ENCODE peak calls at places on chromosomes 3 and 15, in six cellular contexts. O, Z, E, N, B and P are unnamed samples.

GRCh38 chr15:67082007-67082536 is 16.7 kb downstream of the SMAD3 start:
- DNase-seq in O (no peak), Z (no peak), E (no peak), N (no peak), B (no peak), P (no peak)

GRCh38 chr3:177597325-177598109 is 400.2 kb upstream of the TBL1XR1 start:
- DNase-seq in O (peak; percentile 86), Z (no peak), E (peak; percentile 94), N (no peak), B (no peak), P (peak; percentile 94)

GRCh38 chr3:141202682-141203081 is 28.9 kb upstream of the PXYLP1 start:
- DNase-seq in O (no peak), Z (no peak), E (no peak), N (no peak), B (no peak), P (no peak)

GRCh38 chr3:99659032-99659431 is 20.6 kb downstream of the COL8A1 start:
- DNase-seq in O (peak; percentile 98), Z (no peak), E (peak; percentile 90), N (no peak), B (no peak), P (peak; percentile 94)

GRCh38 chr3:86937306-86937791 is 53.6 kb downstream of the VGLL3 start:
- DNase-seq in O (peak; percentile 94), Z (peak; percentile 21), E (peak; percentile 87), N (no peak), B (no peak), P (peak; percentile 72)

GRCh38 chr15:68057758-68058157 is 3.6 kb downstream of the PIAS1 start:
- DNase-seq in O (no peak), Z (no peak), E (no peak), N (no peak), B (no peak), P (no peak)

GRCh38 chr3:145243875-145244274 is 917.1 kb downstream of the PLOD2 start:
- DNase-seq in O (peak; percentile 91), Z (no peak), E (peak; percentile 85), N (no peak), B (no peak), P (peak; percentile 6)

GRCh38 chr3:188362405-188362831 is 208.5 kb downstream of the LPP start:
- DNase-seq in O (peak; percentile 76), Z (no peak), E (peak; percentile 74), N (no peak), B (no peak), P (peak; percentile 74)

GRCh38 chr15:32148833-32149555 is 118.7 kb downstream of the CHRNA7 start:
- DNase-seq in O (no peak), Z (no peak), E (no peak), N (no peak), B (no peak), P (no peak)

GRCh38 chr15:80484312-80484981 is 80.3 kb downstream of the ARNT2 start:
- DNase-seq in O (peak; percentile 26), Z (no peak), E (peak; percentile 59), N (no peak), B (no peak), P (no peak)

DNA sequence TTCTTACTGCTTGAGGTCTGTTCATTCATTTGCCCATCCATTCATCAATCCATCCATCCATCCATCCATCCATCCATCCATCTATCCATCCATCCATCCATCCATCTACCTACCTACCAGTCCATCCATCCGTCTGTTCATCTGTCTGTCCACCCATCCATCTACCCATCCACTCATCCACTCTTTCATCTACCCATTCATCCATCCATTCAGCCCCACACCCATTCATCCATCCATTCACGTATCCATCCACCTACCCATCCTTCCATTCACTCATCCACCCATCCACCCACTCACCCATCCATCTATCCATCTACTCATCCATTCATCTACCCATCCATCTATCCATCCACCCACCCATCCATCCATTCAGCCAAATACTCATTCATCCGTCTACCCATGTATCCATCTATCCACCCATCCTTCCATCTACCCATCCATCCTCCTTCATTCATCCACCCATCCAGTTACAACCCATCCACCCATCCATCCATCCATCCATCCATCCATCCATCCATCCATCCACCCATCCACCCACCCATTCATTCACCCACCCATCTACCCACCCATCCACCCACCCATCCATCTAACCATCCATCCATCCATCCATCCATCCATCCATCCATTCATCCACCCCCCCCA is 68.3 kb downstream of the FBLN2 start:
- DNase-seq in O (no peak), Z (no peak), E (no peak), N (no peak), B (no peak), P (no peak)
- TF ChIP-seq CTCF in O (no peak), Z (no peak), E (no peak), N (no peak), B (no peak), P (no peak)

DNA sequence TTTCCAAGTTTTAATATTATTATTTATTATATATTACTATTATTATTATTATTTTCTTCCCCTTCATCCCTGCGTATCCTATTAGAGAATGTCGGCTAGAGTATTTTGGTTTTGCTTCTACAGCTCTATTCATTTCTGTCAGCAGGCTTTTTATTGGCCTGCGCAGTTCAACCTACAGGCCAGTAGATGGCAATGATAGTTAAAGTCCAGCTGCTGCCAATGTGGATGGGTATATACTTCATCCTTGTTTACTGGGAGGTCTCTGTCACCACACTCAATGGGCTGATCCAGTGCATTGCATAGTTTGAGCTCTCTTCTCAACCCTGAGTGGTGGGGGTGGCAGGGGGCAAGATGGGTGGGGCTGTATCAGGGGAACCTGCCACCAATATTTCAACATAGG is 799.8 kb downstream of the NSUN3 start:
- DNase-seq in O (peak; percentile 0), Z (no peak), E (peak; percentile 13), N (peak; percentile 17), B (no peak), P (peak; percentile 30)
- TF ChIP-seq CTCF in O (peak; percentile 31), Z (peak; percentile 64), E (peak; percentile 74), N (peak; percentile 58), B (no peak), P (peak; percentile 46)

GRCh38 chr3:151290673-151291072 is 12.3 kb upstream of the P2RY14 start:
- DNase-seq in O (peak; percentile 59), Z (no peak), E (peak; percentile 65), N (no peak), B (no peak), P (peak; percentile 56)
- TF ChIP-seq CTCF in O (peak; percentile 36), Z (peak; percentile 34), E (peak; percentile 58), N (no peak), B (peak; percentile 54), P (peak; percentile 75)

GRCh38 chr3:53224026-53224425 is 31.8 kb downstream of the TKT start:
- DNase-seq in O (no peak), Z (no peak), E (no peak), N (no peak), B (no peak), P (no peak)
- TF ChIP-seq CTCF in O (no peak), Z (no peak), E (no peak), N (no peak), B (no peak), P (no peak)